ENCODE peak calls at places on chromosomes 4 and X, in seven cellular contexts. One of them, this sample, is unnamed.

GRCh38 chr4:186144596-186145569 is 40.4 kb downstream of the FAM149A start:
- DNase-seq in SK-N-SH: peak; percentile 92
- DNase-seq in endothelial cell of umbilical vein: peak; percentile 20
- DNase-seq in mammary epithelial cell: peak; percentile 45
- DNase-seq in K562: no peak
- DNase-seq in adipocyte: peak; percentile 83
- DNase-seq in neural progenitor cell: peak; percentile 95
- DNase-seq in this sample: peak; percentile 91

GRCh38 chr4:122458625-122459024 is 2.1 kb upstream of the IL2 start:
- DNase-seq in endothelial cell of umbilical vein: peak; percentile 6
- DNase-seq in SK-N-SH: no peak
- DNase-seq in adipocyte: no peak
- DNase-seq in neural progenitor cell: no peak
- DNase-seq in K562: no peak
- DNase-seq in mammary epithelial cell: no peak
- DNase-seq in this sample: peak; percentile 52

GRCh38 chr4:168848112-168848511 is 161.9 kb downstream of the CBR4 start:
- DNase-seq in adipocyte: peak; percentile 58
- DNase-seq in endothelial cell of umbilical vein: peak; percentile 37
- DNase-seq in K562: no peak
- DNase-seq in neural progenitor cell: peak; percentile 29
- DNase-seq in SK-N-SH: peak; percentile 44
- DNase-seq in mammary epithelial cell: peak; percentile 47
- DNase-seq in this sample: no peak

GRCh38 chr4:64713256-64713840 is 304.1 kb upstream of the TECRL start:
- DNase-seq in K562: peak; percentile 8
- DNase-seq in mammary epithelial cell: peak; percentile 34
- DNase-seq in endothelial cell of umbilical vein: peak; percentile 17
- DNase-seq in neural progenitor cell: peak; percentile 23
- DNase-seq in adipocyte: peak; percentile 53
- DNase-seq in SK-N-SH: peak; percentile 9
- DNase-seq in this sample: no peak

GRCh38 chr4:1369091-1369450 is 22.1 kb downstream of the UVSSA start:
- DNase-seq in endothelial cell of umbilical vein: no peak
- DNase-seq in K562: no peak
- DNase-seq in neural progenitor cell: no peak
- DNase-seq in adipocyte: no peak
- DNase-seq in mammary epithelial cell: no peak
- DNase-seq in SK-N-SH: no peak
- DNase-seq in this sample: no peak

GRCh38 chr4:37892641-37893040 is 1.8 kb downstream of the TBC1D1 start:
- DNase-seq in mammary epithelial cell: no peak
- DNase-seq in K562: no peak
- DNase-seq in endothelial cell of umbilical vein: no peak
- DNase-seq in neural progenitor cell: no peak
- DNase-seq in adipocyte: no peak
- DNase-seq in SK-N-SH: no peak
- DNase-seq in this sample: no peak

GRCh38 chr4:167219090-167219489 is 15.2 kb downstream of the SPOCK3 start:
- DNase-seq in endothelial cell of umbilical vein: no peak
- DNase-seq in SK-N-SH: no peak
- DNase-seq in mammary epithelial cell: no peak
- DNase-seq in neural progenitor cell: no peak
- DNase-seq in adipocyte: no peak
- DNase-seq in K562: no peak
- DNase-seq in this sample: no peak

GRCh38 chr4:41940834-41941233 is 5.6 kb downstream of the TMEM33 start:
- DNase-seq in K562: no peak
- DNase-seq in SK-N-SH: no peak
- DNase-seq in mammary epithelial cell: no peak
- DNase-seq in endothelial cell of umbilical vein: no peak
- DNase-seq in adipocyte: no peak
- DNase-seq in neural progenitor cell: no peak
- DNase-seq in this sample: no peak

GRCh38 chr4:104494822-104495559 is at the start of gene CXXC4:
- DNase-seq in adipocyte: peak; percentile 58
- DNase-seq in K562: peak; percentile 49
- DNase-seq in neural progenitor cell: peak; percentile 94
- DNase-seq in endothelial cell of umbilical vein: peak; percentile 16
- DNase-seq in SK-N-SH: peak; percentile 77
- DNase-seq in mammary epithelial cell: peak; percentile 2
- DNase-seq in this sample: peak; percentile 92

GRCh38 chr4:155837203-155837796 is 28.8 kb downstream of the ASIC5 start:
- DNase-seq in K562: no peak
- DNase-seq in endothelial cell of umbilical vein: no peak
- DNase-seq in neural progenitor cell: no peak
- DNase-seq in adipocyte: no peak
- DNase-seq in SK-N-SH: no peak
- DNase-seq in mammary epithelial cell: no peak
- DNase-seq in this sample: no peak

GRCh38 chr4:140003851-140004579 is 150.0 kb downstream of the MAML3 start:
- DNase-seq in mammary epithelial cell: no peak
- DNase-seq in SK-N-SH: peak; percentile 16
- DNase-seq in neural progenitor cell: peak; percentile 25
- DNase-seq in K562: no peak
- DNase-seq in endothelial cell of umbilical vein: no peak
- DNase-seq in adipocyte: no peak
- DNase-seq in this sample: no peak

GRCh38 chr4:138202686-138203085 is 39.5 kb downstream of the SLC7A11 start:
- DNase-seq in endothelial cell of umbilical vein: no peak
- DNase-seq in SK-N-SH: no peak
- DNase-seq in adipocyte: no peak
- DNase-seq in K562: no peak
- DNase-seq in neural progenitor cell: no peak
- DNase-seq in mammary epithelial cell: no peak
- DNase-seq in this sample: no peak

GRCh38 chr4:1416051-1416947 is 10.1 kb upstream of the NKX1-1 start:
- DNase-seq in adipocyte: no peak
- DNase-seq in SK-N-SH: peak; percentile 41
- DNase-seq in endothelial cell of umbilical vein: no peak
- DNase-seq in K562: peak; percentile 37
- DNase-seq in mammary epithelial cell: no peak
- DNase-seq in neural progenitor cell: no peak
- DNase-seq in this sample: no peak

GRCh38 chrX:88613338-88613737 is 133.7 kb upstream of the CPXCR1 start:
- DNase-seq in neural progenitor cell: peak; percentile 77
- DNase-seq in SK-N-SH: peak; percentile 1
- DNase-seq in endothelial cell of umbilical vein: peak; percentile 43
- DNase-seq in K562: no peak
- DNase-seq in mammary epithelial cell: no peak
- DNase-seq in adipocyte: peak; percentile 22
- DNase-seq in this sample: peak; percentile 57

GRCh38 chr4:181688416-181688815 is 554.8 kb upstream of the TENM3 start:
- DNase-seq in endothelial cell of umbilical vein: no peak
- DNase-seq in SK-N-SH: no peak
- DNase-seq in neural progenitor cell: no peak
- DNase-seq in K562: no peak
- DNase-seq in mammary epithelial cell: no peak
- DNase-seq in adipocyte: no peak
- DNase-seq in this sample: no peak

GRCh38 chrX:12978205-12979010 is 3.5 kb downstream of the TMSB4X start:
- DNase-seq in adipocyte: peak; percentile 58
- DNase-seq in SK-N-SH: no peak
- DNase-seq in mammary epithelial cell: peak; percentile 71
- DNase-seq in neural progenitor cell: peak; percentile 75
- DNase-seq in endothelial cell of umbilical vein: peak; percentile 82
- DNase-seq in K562: no peak
- DNase-seq in this sample: peak; percentile 91

GRCh38 chr4:25670991-25671390 is 15.3 kb downstream of the SLC34A2 start:
- DNase-seq in mammary epithelial cell: no peak
- DNase-seq in endothelial cell of umbilical vein: no peak
- DNase-seq in SK-N-SH: no peak
- DNase-seq in adipocyte: no peak
- DNase-seq in K562: no peak
- DNase-seq in neural progenitor cell: no peak
- DNase-seq in this sample: no peak

GRCh38 chr4:114613579-114613978 is 15.0 kb downstream of the UGT8 start:
- DNase-seq in SK-N-SH: no peak
- DNase-seq in adipocyte: no peak
- DNase-seq in K562: no peak
- DNase-seq in endothelial cell of umbilical vein: no peak
- DNase-seq in mammary epithelial cell: no peak
- DNase-seq in neural progenitor cell: no peak
- DNase-seq in this sample: no peak

GRCh38 chr4:152937535-152938236 is 1.6 kb downstream of the FHDC1 start:
- DNase-seq in SK-N-SH: peak; percentile 78
- DNase-seq in mammary epithelial cell: peak; percentile 58
- DNase-seq in K562: peak; percentile 87
- DNase-seq in neural progenitor cell: peak; percentile 61
- DNase-seq in endothelial cell of umbilical vein: peak; percentile 26
- DNase-seq in adipocyte: peak; percentile 75
- DNase-seq in this sample: peak; percentile 72

GRCh38 chrX:73913580-73913979 is 350.6 kb downstream of the CHIC1 start:
- DNase-seq in SK-N-SH: no peak
- DNase-seq in mammary epithelial cell: peak; percentile 9
- DNase-seq in K562: no peak
- DNase-seq in endothelial cell of umbilical vein: peak; percentile 79
- DNase-seq in neural progenitor cell: no peak
- DNase-seq in adipocyte: peak; percentile 38
- DNase-seq in this sample: no peak

GRCh38 chrX:31201503-31201902 is 129.7 kb upstream of the FTHL17 start:
- DNase-seq in endothelial cell of umbilical vein: peak; percentile 74
- DNase-seq in neural progenitor cell: no peak
- DNase-seq in SK-N-SH: no peak
- DNase-seq in adipocyte: no peak
- DNase-seq in mammary epithelial cell: no peak
- DNase-seq in K562: no peak
- DNase-seq in this sample: no peak

GRCh38 chr4:156959298-156959702 is 12.3 kb downstream of the PDGFC start:
- DNase-seq in SK-N-SH: no peak
- DNase-seq in endothelial cell of umbilical vein: no peak
- DNase-seq in adipocyte: peak; percentile 72
- DNase-seq in K562: no peak
- DNase-seq in neural progenitor cell: no peak
- DNase-seq in mammary epithelial cell: no peak
- DNase-seq in this sample: no peak

GRCh38 chr4:156962069-156962377 is 9.6 kb downstream of the PDGFC start:
- DNase-seq in neural progenitor cell: no peak
- DNase-seq in adipocyte: no peak
- DNase-seq in SK-N-SH: no peak
- DNase-seq in mammary epithelial cell: no peak
- DNase-seq in endothelial cell of umbilical vein: no peak
- DNase-seq in K562: no peak
- DNase-seq in this sample: no peak

GRCh38 chr4:156962551-156962974 is 9.0 kb downstream of the PDGFC start:
- DNase-seq in K562: no peak
- DNase-seq in SK-N-SH: no peak
- DNase-seq in mammary epithelial cell: no peak
- DNase-seq in neural progenitor cell: no peak
- DNase-seq in adipocyte: peak; percentile 71
- DNase-seq in endothelial cell of umbilical vein: no peak
- DNase-seq in this sample: no peak

GRCh38 chr4:156963419-156963818 is 8.2 kb downstream of the PDGFC start:
- DNase-seq in endothelial cell of umbilical vein: no peak
- DNase-seq in SK-N-SH: no peak
- DNase-seq in adipocyte: no peak
- DNase-seq in K562: no peak
- DNase-seq in neural progenitor cell: no peak
- DNase-seq in mammary epithelial cell: no peak
- DNase-seq in this sample: no peak

DNA sequence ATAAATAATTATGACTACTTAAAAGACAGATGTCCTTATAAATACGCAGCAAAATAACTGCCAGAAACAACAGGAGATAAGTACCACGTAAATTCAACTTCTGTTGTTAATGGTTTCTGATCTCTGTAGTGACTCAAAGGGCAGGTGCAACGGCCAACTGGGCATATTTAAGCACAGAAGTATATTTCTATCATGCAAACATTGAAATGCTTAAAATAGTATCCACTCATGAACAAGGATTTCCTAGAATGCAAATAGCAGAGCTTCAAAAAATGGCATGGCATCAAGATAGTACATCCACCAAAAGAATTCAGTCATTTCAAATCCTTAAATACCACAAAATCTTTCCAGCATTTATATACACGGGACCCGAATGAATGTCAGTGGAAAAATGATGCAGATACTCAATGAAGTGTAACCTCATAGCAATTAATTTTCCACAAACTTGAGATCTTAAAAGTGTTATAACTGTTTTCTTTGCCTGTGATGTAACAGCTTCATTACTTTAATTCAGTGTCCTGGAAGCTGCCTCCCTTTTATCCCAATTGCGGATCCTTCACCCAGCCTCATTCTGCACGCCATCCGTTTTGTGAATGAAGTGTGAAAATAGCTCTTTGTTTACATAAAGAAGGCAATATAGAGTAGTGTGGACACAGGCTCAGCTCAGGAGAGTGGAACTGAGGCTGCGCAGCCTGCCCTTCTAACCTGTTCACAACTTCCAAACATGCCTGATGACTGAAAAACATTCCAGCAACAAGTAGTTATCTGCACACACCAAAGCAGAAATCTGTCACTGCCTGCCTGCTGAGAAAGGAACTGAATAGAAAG is 10.1 kb downstream of the PDGFC start:
- DNase-seq in SK-N-SH: no peak
- DNase-seq in K562: no peak
- DNase-seq in mammary epithelial cell: no peak
- DNase-seq in endothelial cell of umbilical vein: no peak
- DNase-seq in neural progenitor cell: no peak
- DNase-seq in adipocyte: no peak
- DNase-seq in this sample: no peak
- H3K9ac ChIP-seq in SK-N-SH: peak overlapping the region; percentile 7
- H3K9ac ChIP-seq in K562: no peak overlapping the region
- H3K9ac ChIP-seq in mammary epithelial cell: no peak overlapping the region
- H3K9ac ChIP-seq in endothelial cell of umbilical vein: no peak overlapping the region
- H3K9ac ChIP-seq in neural progenitor cell: no peak overlapping the region
- H3K9ac ChIP-seq in adipocyte: no peak overlapping the region
- H3K9ac ChIP-seq in this sample: no peak overlapping the region

GRCh38 chrX:106933538-106933961 is 13.3 kb downstream of the CLDN2 start:
- DNase-seq in neural progenitor cell: no peak
- DNase-seq in mammary epithelial cell: no peak
- DNase-seq in SK-N-SH: peak; percentile 19
- DNase-seq in adipocyte: no peak
- DNase-seq in K562: no peak
- DNase-seq in endothelial cell of umbilical vein: peak; percentile 27
- DNase-seq in this sample: peak; percentile 70
- H3K27me3 ChIP-seq in neural progenitor cell: no peaks in the 10 kb centered on the region
- H3K27me3 ChIP-seq in mammary epithelial cell: no peaks in the 10 kb centered on the region
- H3K27me3 ChIP-seq in SK-N-SH: peaks cover 14% of the 10 kb centered on the region
- H3K27me3 ChIP-seq in adipocyte: peaks cover 12% of the 10 kb centered on the region
- H3K27me3 ChIP-seq in K562: no peaks in the 10 kb centered on the region
- H3K27me3 ChIP-seq in endothelial cell of umbilical vein: no peaks in the 10 kb centered on the region
- H3K27me3 ChIP-seq in this sample: no peaks in the 10 kb centered on the region

DNA sequence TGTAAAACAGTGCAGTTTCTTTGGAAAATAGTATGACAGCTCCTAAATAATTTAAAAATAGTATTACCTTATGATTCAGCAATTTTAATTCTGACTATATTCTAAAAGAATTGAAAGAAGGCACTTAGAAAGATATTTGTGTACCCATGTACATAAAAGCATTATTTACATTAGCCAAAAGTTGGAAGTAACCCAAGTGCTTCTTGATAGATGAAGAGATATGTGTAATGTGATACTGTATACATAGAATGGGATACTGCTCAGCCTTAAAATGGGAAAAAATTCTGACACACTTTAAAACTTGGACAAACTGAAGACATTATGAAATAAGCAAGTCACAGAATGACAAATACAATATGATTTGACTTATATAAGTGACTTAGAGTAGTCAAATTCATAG is 112.2 kb downstream of the IDS start:
- DNase-seq in K562: no peak
- DNase-seq in SK-N-SH: no peak
- DNase-seq in endothelial cell of umbilical vein: no peak
- DNase-seq in neural progenitor cell: no peak
- DNase-seq in adipocyte: no peak
- DNase-seq in mammary epithelial cell: no peak
- DNase-seq in this sample: no peak
- H3K36me3 ChIP-seq in K562: no peaks in the 10 kb centered on the region
- H3K36me3 ChIP-seq in SK-N-SH: no peaks in the 10 kb centered on the region
- H3K36me3 ChIP-seq in endothelial cell of umbilical vein: no peaks in the 10 kb centered on the region
- H3K36me3 ChIP-seq in neural progenitor cell: no peaks in the 10 kb centered on the region
- H3K36me3 ChIP-seq in adipocyte: no peaks in the 10 kb centered on the region
- H3K36me3 ChIP-seq in mammary epithelial cell: no peaks in the 10 kb centered on the region
- H3K36me3 ChIP-seq in this sample: no peaks in the 10 kb centered on the region

GRCh38 chr4:13539721-13540445 is 4.4 kb downstream of the NKX3-2 start:
- DNase-seq in K562: no peak
- DNase-seq in endothelial cell of umbilical vein: no peak
- DNase-seq in SK-N-SH: peak; percentile 35
- DNase-seq in mammary epithelial cell: no peak
- DNase-seq in adipocyte: no peak
- DNase-seq in neural progenitor cell: no peak
- DNase-seq in this sample: peak; percentile 64
- H3K9ac ChIP-seq in K562: no peak overlapping the region
- H3K9ac ChIP-seq in endothelial cell of umbilical vein: no peak overlapping the region
- H3K9ac ChIP-seq in SK-N-SH: no peak overlapping the region
- H3K9ac ChIP-seq in mammary epithelial cell: no peak overlapping the region
- H3K9ac ChIP-seq in adipocyte: no peak overlapping the region
- H3K9ac ChIP-seq in neural progenitor cell: no peak overlapping the region
- H3K9ac ChIP-seq in this sample: no peak overlapping the region